ENCODE peak calls at places on chromosomes 2 and 18, in six cellular contexts. One of them, this sample, is unnamed.

GRCh38 chr2:229416116-229416694 is 145.1 kb upstream of the PID1 start:
- DNase-seq in fibroblast of lung: peak
- DNase-seq in HepG2: no peak
- DNase-seq in adrenal gland: peak
- DNase-seq in tibial artery: peak
- DNase-seq in K562: no peak
- DNase-seq in this sample: peak

GRCh38 chr2:170577356-170577755 is 137.8 kb upstream of the SP5 start:
- DNase-seq in fibroblast of lung: no peak
- DNase-seq in HepG2: no peak
- DNase-seq in adrenal gland: no peak
- DNase-seq in tibial artery: no peak
- DNase-seq in K562: no peak
- DNase-seq in this sample: no peak

GRCh38 chr18:6960656-6961055 is 156.9 kb downstream of the LAMA1 start:
- DNase-seq in fibroblast of lung: peak
- DNase-seq in HepG2: no peak
- DNase-seq in adrenal gland: no peak
- DNase-seq in tibial artery: no peak
- DNase-seq in K562: no peak
- DNase-seq in this sample: no peak

GRCh38 chr2:219331560-219332213 is 857 bp downstream of the RESP18 start:
- DNase-seq in fibroblast of lung: peak
- DNase-seq in HepG2: no peak
- DNase-seq in adrenal gland: peak
- DNase-seq in tibial artery: no peak
- DNase-seq in K562: peak
- DNase-seq in this sample: no peak

GRCh38 chr2:139439100-139439499 is 658.9 kb upstream of the NXPH2 start:
- DNase-seq in fibroblast of lung: no peak
- DNase-seq in HepG2: no peak
- DNase-seq in adrenal gland: no peak
- DNase-seq in tibial artery: no peak
- DNase-seq in K562: no peak
- DNase-seq in this sample: no peak

GRCh38 chr2:196113061-196113974 is 44.7 kb upstream of the DNAH7 start:
- DNase-seq in fibroblast of lung: peak
- DNase-seq in HepG2: no peak
- DNase-seq in adrenal gland: no peak
- DNase-seq in tibial artery: peak
- DNase-seq in K562: no peak
- DNase-seq in this sample: no peak

GRCh38 chr2:206378835-206379234 is 64.5 kb upstream of the ADAM23 start:
- DNase-seq in fibroblast of lung: peak
- DNase-seq in HepG2: no peak
- DNase-seq in adrenal gland: no peak
- DNase-seq in tibial artery: no peak
- DNase-seq in K562: no peak
- DNase-seq in this sample: no peak

GRCh38 chr2:241844066-241844728 is 14.5 kb downstream of the PDCD1 start:
- DNase-seq in fibroblast of lung: peak
- DNase-seq in HepG2: no peak
- DNase-seq in adrenal gland: peak
- DNase-seq in tibial artery: peak
- DNase-seq in K562: peak
- DNase-seq in this sample: no peak

GRCh38 chr2:148876589-148877402 is 1.8 kb downstream of the KIF5C start:
- DNase-seq in fibroblast of lung: no peak
- DNase-seq in HepG2: peak
- DNase-seq in adrenal gland: peak
- DNase-seq in tibial artery: no peak
- DNase-seq in K562: peak
- DNase-seq in this sample: peak

GRCh38 chr2:213015387-213016165 is 135.8 kb downstream of the IKZF2 start:
- DNase-seq in fibroblast of lung: no peak
- DNase-seq in HepG2: no peak
- DNase-seq in adrenal gland: no peak
- DNase-seq in tibial artery: no peak
- DNase-seq in K562: no peak
- DNase-seq in this sample: no peak

DNA sequence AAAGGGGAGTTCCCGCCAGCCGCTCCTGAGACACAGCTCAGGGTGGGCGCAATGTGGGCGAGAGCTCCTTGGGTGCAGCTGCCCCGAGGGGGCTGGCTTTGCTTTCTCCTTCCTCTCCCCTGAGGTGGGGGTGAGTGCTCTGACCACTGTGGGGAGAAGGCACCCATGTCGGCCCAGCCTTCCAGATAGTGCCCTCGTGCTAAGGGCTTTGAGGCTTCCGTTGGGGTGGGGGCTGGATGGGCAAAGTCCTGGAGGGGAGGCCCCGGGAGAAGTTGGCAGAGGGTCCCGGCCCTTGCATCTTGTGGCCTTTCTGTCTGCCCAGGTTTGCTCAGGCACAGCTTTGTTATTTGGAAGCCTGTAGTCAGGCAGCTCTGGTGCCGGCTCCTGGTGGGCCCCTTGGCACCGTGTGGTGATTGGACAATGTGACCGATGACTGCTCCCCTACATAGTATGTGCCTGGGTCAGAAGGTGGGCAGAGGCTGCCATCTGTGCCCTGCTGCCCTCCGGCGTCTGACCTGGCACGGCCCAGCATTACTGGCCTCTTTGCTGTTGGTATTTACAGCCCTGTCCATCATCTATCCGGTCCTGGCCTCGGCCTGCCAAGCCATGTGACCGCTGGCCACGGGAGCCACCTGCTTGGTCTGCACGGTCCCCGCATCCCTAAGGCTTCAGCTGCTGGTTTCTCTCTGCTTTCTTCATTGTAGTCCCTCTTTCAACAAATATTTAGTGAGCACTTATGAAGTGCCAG is 50.8 kb downstream of the TWIST2 start:
- DNase-seq in fibroblast of lung: no peak
- DNase-seq in HepG2: no peak
- DNase-seq in adrenal gland: no peak
- DNase-seq in tibial artery: no peak
- DNase-seq in K562: no peak
- DNase-seq in this sample: no peak
- H3K27ac ChIP-seq in fibroblast of lung: no peak
- H3K27ac ChIP-seq in HepG2: no peak
- H3K27ac ChIP-seq in adrenal gland: no peak
- H3K27ac ChIP-seq in tibial artery: no peak
- H3K27ac ChIP-seq in K562: no peak
- H3K27ac ChIP-seq in this sample: no peak

DNA sequence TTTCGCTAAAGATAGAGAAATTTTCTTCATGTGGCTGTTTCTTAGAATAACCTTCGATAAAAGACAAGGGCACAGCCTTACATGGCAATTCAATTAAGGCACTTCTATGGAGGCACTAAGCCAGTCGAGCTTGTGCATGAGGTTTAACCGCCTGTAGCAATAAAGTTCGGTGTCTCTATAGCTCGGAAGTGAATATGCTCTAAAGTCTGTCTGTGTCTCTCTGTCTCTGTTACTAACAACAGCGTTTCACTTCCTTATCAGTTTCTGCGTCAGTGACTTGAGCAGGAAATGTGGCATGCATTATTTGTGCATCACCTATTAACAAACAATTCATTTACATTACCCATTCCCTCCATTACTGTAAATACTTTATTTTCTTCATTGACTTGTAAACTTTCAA is 365.1 kb upstream of the NETO1 start:
- DNase-seq in fibroblast of lung: peak
- DNase-seq in HepG2: no peak
- DNase-seq in adrenal gland: no peak
- DNase-seq in tibial artery: no peak
- DNase-seq in K562: no peak
- DNase-seq in this sample: no peak
- H3K27ac ChIP-seq in fibroblast of lung: no peak
- H3K27ac ChIP-seq in HepG2: no peak
- H3K27ac ChIP-seq in adrenal gland: no peak
- H3K27ac ChIP-seq in tibial artery: no peak
- H3K27ac ChIP-seq in K562: no peak
- H3K27ac ChIP-seq in this sample: no peak

GRCh38 chr18:44742741-44743311 is 62.1 kb downstream of the SETBP1 start:
- DNase-seq in fibroblast of lung: peak
- DNase-seq in HepG2: no peak
- DNase-seq in adrenal gland: peak
- DNase-seq in tibial artery: peak
- DNase-seq in K562: no peak
- DNase-seq in this sample: peak

GRCh38 chr18:44741551-44741950 is 60.9 kb downstream of the SETBP1 start:
- DNase-seq in fibroblast of lung: no peak
- DNase-seq in HepG2: no peak
- DNase-seq in adrenal gland: no peak
- DNase-seq in tibial artery: no peak
- DNase-seq in K562: no peak
- DNase-seq in this sample: no peak

GRCh38 chr18:44742126-44742525 is 61.4 kb downstream of the SETBP1 start:
- DNase-seq in fibroblast of lung: no peak
- DNase-seq in HepG2: no peak
- DNase-seq in adrenal gland: no peak
- DNase-seq in tibial artery: no peak
- DNase-seq in K562: no peak
- DNase-seq in this sample: no peak

GRCh38 chr18:44740000-44740399 is 59.3 kb downstream of the SETBP1 start:
- DNase-seq in fibroblast of lung: no peak
- DNase-seq in HepG2: no peak
- DNase-seq in adrenal gland: no peak
- DNase-seq in tibial artery: no peak
- DNase-seq in K562: no peak
- DNase-seq in this sample: no peak

DNA sequence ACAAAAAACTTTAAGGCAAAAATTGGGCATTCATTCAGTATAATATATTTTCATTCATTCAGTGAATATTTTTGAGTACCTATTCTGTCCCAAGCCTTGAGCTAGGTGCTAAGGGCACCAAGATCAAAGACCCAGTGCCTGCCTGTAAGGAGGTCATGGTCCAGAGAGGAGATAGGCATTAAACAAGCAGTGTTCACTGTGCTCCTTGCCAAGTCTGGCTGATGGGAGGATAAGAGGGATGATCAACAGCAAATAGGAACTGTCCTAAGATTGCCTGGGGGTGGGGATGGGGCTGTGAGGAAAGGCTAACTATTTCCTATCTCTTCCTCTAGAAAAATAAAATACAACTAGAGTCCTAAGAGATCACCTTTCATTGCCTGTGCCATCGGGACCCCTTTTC is 60.4 kb downstream of the SETBP1 start:
- DNase-seq in fibroblast of lung: no peak
- DNase-seq in HepG2: no peak
- DNase-seq in adrenal gland: no peak
- DNase-seq in tibial artery: no peak
- DNase-seq in K562: no peak
- DNase-seq in this sample: no peak
- H3K27ac ChIP-seq in fibroblast of lung: no peak
- H3K27ac ChIP-seq in HepG2: no peak
- H3K27ac ChIP-seq in adrenal gland: no peak
- H3K27ac ChIP-seq in tibial artery: no peak
- H3K27ac ChIP-seq in K562: no peak
- H3K27ac ChIP-seq in this sample: no peak

GRCh38 chr2:164984428-164984827 is 29.1 kb upstream of the SLC38A11 start:
- DNase-seq in fibroblast of lung: no peak
- DNase-seq in HepG2: no peak
- DNase-seq in adrenal gland: no peak
- DNase-seq in tibial artery: no peak
- DNase-seq in K562: no peak
- DNase-seq in this sample: no peak
- H3K27ac ChIP-seq in fibroblast of lung: no peak
- H3K27ac ChIP-seq in HepG2: no peak
- H3K27ac ChIP-seq in adrenal gland: no peak
- H3K27ac ChIP-seq in tibial artery: no peak
- H3K27ac ChIP-seq in K562: no peak
- H3K27ac ChIP-seq in this sample: no peak

GRCh38 chr2:236568068-236568921 is 1.3 kb upstream of the ACKR3 start:
- DNase-seq in fibroblast of lung: no peak
- DNase-seq in HepG2: no peak
- DNase-seq in adrenal gland: no peak
- DNase-seq in tibial artery: peak
- DNase-seq in K562: no peak
- DNase-seq in this sample: no peak

GRCh38 chr2:236569593-236569973 is at the start of gene ACKR3:
- DNase-seq in fibroblast of lung: peak
- DNase-seq in HepG2: peak
- DNase-seq in adrenal gland: peak
- DNase-seq in tibial artery: peak
- DNase-seq in K562: no peak
- DNase-seq in this sample: peak

GRCh38 chr2:236571161-236571560 is 1.5 kb downstream of the ACKR3 start:
- DNase-seq in fibroblast of lung: no peak
- DNase-seq in HepG2: no peak
- DNase-seq in adrenal gland: no peak
- DNase-seq in tibial artery: no peak
- DNase-seq in K562: no peak
- DNase-seq in this sample: no peak

GRCh38 chr2:236568922-236569592 is 568 bp upstream of the ACKR3 start:
- DNase-seq in fibroblast of lung: no peak
- DNase-seq in HepG2: no peak
- DNase-seq in adrenal gland: no peak
- DNase-seq in tibial artery: no peak
- DNase-seq in K562: no peak
- DNase-seq in this sample: no peak

GRCh38 chr2:236570081-236570979 is 705 bp downstream of the ACKR3 start:
- DNase-seq in fibroblast of lung: no peak
- DNase-seq in HepG2: no peak
- DNase-seq in adrenal gland: no peak
- DNase-seq in tibial artery: no peak
- DNase-seq in K562: no peak
- DNase-seq in this sample: no peak
- H3K27ac ChIP-seq in fibroblast of lung: no peak
- H3K27ac ChIP-seq in HepG2: no peak
- H3K27ac ChIP-seq in adrenal gland: no peak
- H3K27ac ChIP-seq in tibial artery: peak
- H3K27ac ChIP-seq in K562: no peak
- H3K27ac ChIP-seq in this sample: no peak

DNA sequence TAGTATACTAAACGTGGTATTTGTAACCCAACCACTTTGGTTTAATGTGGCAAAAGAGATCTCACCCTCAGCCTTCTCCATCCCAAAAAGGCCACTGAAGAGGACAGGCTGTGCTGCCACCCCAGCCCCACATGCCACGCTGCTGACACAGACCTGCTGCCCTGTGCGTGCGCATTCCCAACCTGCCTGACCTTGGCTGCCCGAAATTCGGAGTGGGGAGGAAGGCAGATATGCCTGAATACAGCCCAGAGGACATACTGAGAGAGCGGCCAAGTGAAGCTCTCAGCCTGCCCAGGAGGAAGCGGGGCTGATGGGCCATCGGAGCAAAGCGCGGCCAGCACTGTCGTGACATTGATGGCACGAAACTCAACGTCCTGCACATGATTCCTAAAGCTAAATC is 70.0 kb downstream of the HDAC4 start:
- DNase-seq in fibroblast of lung: no peak
- DNase-seq in HepG2: no peak
- DNase-seq in adrenal gland: no peak
- DNase-seq in tibial artery: no peak
- DNase-seq in K562: no peak
- DNase-seq in this sample: no peak
- H3K27ac ChIP-seq in fibroblast of lung: no peak
- H3K27ac ChIP-seq in HepG2: no peak
- H3K27ac ChIP-seq in adrenal gland: peak
- H3K27ac ChIP-seq in tibial artery: no peak
- H3K27ac ChIP-seq in K562: no peak
- H3K27ac ChIP-seq in this sample: no peak